ENCODE peak calls at places on chromosomes 4 and X, in five cellular contexts. K is activated CD8-positive, alpha-beta memory T cell treated with anti-CD3 and anti-CD28 coated beads for 48 hours; M is stimulated activated CD4-positive, alpha-beta T cell treated with anti-CD3 and anti-CD28 coated beads, TNF-alpha, amount 100 ng/mL, for 4 hours; D is head of caudate nucleus; G is Caki2. J is an unnamed sample.

GRCh38 chrX:455673-456072 is 69.0 kb upstream of the PPP2R3B start:
- DNase-seq in K (no peak), M (no peak), D (no peak), G (no peak), J (no peak)

GRCh38 chrX:80174925-80175574 is 160.5 kb downstream of the TBX22 start:
- DNase-seq in K (no peak), M (no peak), D (no peak), G (no peak), J (no peak)

GRCh38 chr4:154425514-154425913 is 66.1 kb downstream of the DCHS2 start:
- DNase-seq in K (no peak), M (no peak), D (no peak), G (no peak), J (no peak)

GRCh38 chr4:39825741-39826231 is 127.8 kb downstream of the UBE2K start:
- DNase-seq in K (no peak), M (no peak), D (no peak), G (peak), J (no peak)

GRCh38 chr4:153257966-153258365 is 53.7 kb downstream of the TRIM2 start:
- DNase-seq in K (no peak), M (no peak), D (no peak), G (no peak), J (no peak)

GRCh38 chr4:167282171-167282864 is 48.0 kb upstream of the SPOCK3 start:
- DNase-seq in K (no peak), M (no peak), D (no peak), G (no peak), J (no peak)

GRCh38 chr4:2799444-2799911 is 6.6 kb downstream of the SH3BP2 start:
- DNase-seq in K (no peak), M (no peak), D (peak), G (no peak), J (no peak)

GRCh38 chr4:19403786-19404185 is 847.9 kb upstream of the SLIT2 start:
- DNase-seq in K (no peak), M (no peak), D (no peak), G (no peak), J (no peak)

GRCh38 chrX:39873111-39873510 is 224.6 kb downstream of the BCOR start:
- DNase-seq in K (no peak), M (no peak), D (no peak), G (no peak), J (no peak)

J was measured in omental fat pad.